ENCODE peak calls at places on chromosomes 2 and 18, in ten cellular contexts. E, F, K, C, M, T, O, P, X and Z are unnamed samples.

GRCh38 chr2:56522605-56523089 is 338.9 kb downstream of the CCDC85A start:
- DNase-seq in T (peak; percentile 57), O (no peak), P (peak; percentile 2), F (no peak), M (peak; percentile 33), K (peak; percentile 7), C (no peak), E (no peak), X (no peak), Z (no peak)

GRCh38 chr2:161238559-161239415 is 69.4 kb upstream of the PSMD14 start:
- DNase-seq in T (peak; percentile 48), M (peak; percentile 45), C (peak; percentile 93), O (no peak), P (peak; percentile 23), K (peak; percentile 69), E (no peak), X (peak; percentile 90), F (peak; percentile 53), Z (no peak)

GRCh38 chr2:205675861-205676516 is 6.3 kb upstream of the NRP2 start:
- DNase-seq in F (peak; percentile 63), E (no peak), O (peak; percentile 8), X (peak; percentile 51), M (peak; percentile 80), T (no peak), C (no peak), P (peak; percentile 85), K (no peak), Z (no peak)

GRCh38 chr18:56000041-56000440 is 412.0 kb upstream of the TCF4 start:
- DNase-seq in P (no peak), O (no peak), M (peak; percentile 81), K (no peak), F (no peak), C (no peak), T (no peak), E (no peak), X (no peak), Z (no peak)

GRCh38 chr2:112465373-112465772 is 16.6 kb upstream of the TTL start:
- DNase-seq in K (no peak), C (no peak), E (no peak), X (peak; percentile 52), P (peak; percentile 17), M (peak; percentile 32), T (no peak), O (peak; percentile 23), F (no peak), Z (no peak)

GRCh38 chr2:84388921-84389490 is 70.1 kb downstream of the SUCLG1 start:
- DNase-seq in E (no peak), M (no peak), O (no peak), C (no peak), P (no peak), X (no peak), K (no peak), T (no peak), F (no peak), Z (no peak)

GRCh38 chr18:28087173-28087563 is 89.8 kb downstream of the CDH2 start:
- DNase-seq in E (no peak), C (no peak), X (no peak), T (no peak), K (peak; percentile 29), O (no peak), F (no peak), M (no peak), P (no peak), Z (no peak)

GRCh38 chr18:51480562-51481261 is 283.2 kb upstream of the MEX3C start:
- DNase-seq in O (no peak), C (no peak), K (no peak), P (no peak), X (no peak), M (no peak), E (no peak), F (no peak), T (no peak), Z (no peak)

GRCh38 chr2:240857039-240858008 is 11.3 kb upstream of the AGXT start:
- DNase-seq in K (no peak), P (no peak), X (peak; percentile 42), F (no peak), T (no peak), C (peak; percentile 36), M (no peak), O (no peak), E (no peak), Z (no peak)

GRCh38 chr2:119795309-119796303 is 35.9 kb downstream of the PTPN4 start:
- DNase-seq in M (no peak), O (no peak), C (no peak), F (no peak), E (no peak), K (no peak), T (no peak), X (peak; percentile 29), P (no peak), Z (no peak)

DNA sequence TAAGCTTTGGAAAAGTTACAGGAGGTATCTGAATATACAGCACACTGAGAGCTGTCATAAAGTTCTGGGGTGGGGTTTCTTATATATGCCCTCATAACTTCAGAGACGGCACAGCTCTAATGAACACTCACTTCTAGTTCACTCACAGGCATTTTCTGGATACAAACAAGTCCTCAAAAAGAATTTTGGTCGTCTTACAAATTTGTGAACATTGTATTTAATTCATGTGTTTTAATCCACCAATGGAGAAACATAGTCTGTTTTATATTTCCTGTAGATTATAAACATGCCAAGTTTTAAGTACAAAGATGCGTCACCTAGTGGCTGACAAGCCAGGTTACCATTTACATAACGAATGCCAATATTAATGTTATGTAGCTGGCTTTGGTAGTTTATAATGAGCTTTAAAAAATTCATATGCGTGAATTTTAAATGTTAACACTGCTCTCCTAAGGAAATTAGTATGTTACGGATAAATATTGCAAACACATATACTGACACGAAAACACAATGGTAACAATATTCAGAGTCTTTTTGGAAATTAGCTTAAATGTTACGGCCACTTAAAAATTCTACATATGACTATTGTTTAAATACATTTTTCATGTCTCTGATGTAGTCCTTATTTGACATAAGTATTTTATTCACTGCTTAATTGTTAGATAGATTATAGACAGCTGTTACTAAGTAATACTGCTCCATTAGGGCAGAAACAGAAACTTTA is 2.5 kb downstream of the COL3A1 start:
- DNase-seq in K (no peak), O (peak; percentile 40), X (no peak), C (no peak), E (no peak), P (peak; percentile 81), F (no peak), T (no peak), M (peak; percentile 81), Z (no peak)
- H3K4me3 ChIP-seq in K (peak overlapping the region; percentile 53), O (no peak overlapping the region), X (no peak overlapping the region), C (peak overlapping the region; percentile 25), E (peak overlapping the region; percentile 60), P (peak overlapping the region; percentile 62), F (no peak overlapping the region), T (no peak overlapping the region), M (peak overlapping the region; percentile 80), Z (peak overlapping the region; percentile 69)

GRCh38 chr2:100894531-100895156 is 74.7 kb downstream of the NPAS2 start:
- DNase-seq in X (no peak), C (no peak), K (no peak), E (no peak), O (no peak), P (no peak), M (no peak), F (no peak), T (no peak), Z (no peak)
- H3K4me3 ChIP-seq in X (no peak overlapping the region), C (no peak overlapping the region), K (no peak overlapping the region), E (no peak overlapping the region), O (no peak overlapping the region), P (no peak overlapping the region), M (no peak overlapping the region), F (no peak overlapping the region), T (no peak overlapping the region), Z (no peak overlapping the region)

GRCh38 chr2:44746367-44746766 is 195.1 kb upstream of the SIX3 start:
- DNase-seq in T (no peak), C (no peak), X (no peak), O (no peak), E (no peak), P (no peak), K (no peak), F (no peak), M (no peak), Z (no peak)

GRCh38 chr2:44747794-44748193 is 193.7 kb upstream of the SIX3 start:
- DNase-seq in K (no peak), O (no peak), E (no peak), C (no peak), T (no peak), P (no peak), X (no peak), M (no peak), F (no peak), Z (no peak)

GRCh38 chr2:44753552-44754285 is 187.8 kb upstream of the SIX3 start:
- DNase-seq in O (peak; percentile 4), E (no peak), T (no peak), K (no peak), C (no peak), P (no peak), M (peak; percentile 85), F (no peak), X (no peak), Z (no peak)

GRCh38 chr2:44746856-44747612 is 194.5 kb upstream of the SIX3 start:
- DNase-seq in K (no peak), O (no peak), C (no peak), X (no peak), F (peak; percentile 64), P (no peak), M (no peak), T (no peak), E (no peak), Z (no peak)

DNA sequence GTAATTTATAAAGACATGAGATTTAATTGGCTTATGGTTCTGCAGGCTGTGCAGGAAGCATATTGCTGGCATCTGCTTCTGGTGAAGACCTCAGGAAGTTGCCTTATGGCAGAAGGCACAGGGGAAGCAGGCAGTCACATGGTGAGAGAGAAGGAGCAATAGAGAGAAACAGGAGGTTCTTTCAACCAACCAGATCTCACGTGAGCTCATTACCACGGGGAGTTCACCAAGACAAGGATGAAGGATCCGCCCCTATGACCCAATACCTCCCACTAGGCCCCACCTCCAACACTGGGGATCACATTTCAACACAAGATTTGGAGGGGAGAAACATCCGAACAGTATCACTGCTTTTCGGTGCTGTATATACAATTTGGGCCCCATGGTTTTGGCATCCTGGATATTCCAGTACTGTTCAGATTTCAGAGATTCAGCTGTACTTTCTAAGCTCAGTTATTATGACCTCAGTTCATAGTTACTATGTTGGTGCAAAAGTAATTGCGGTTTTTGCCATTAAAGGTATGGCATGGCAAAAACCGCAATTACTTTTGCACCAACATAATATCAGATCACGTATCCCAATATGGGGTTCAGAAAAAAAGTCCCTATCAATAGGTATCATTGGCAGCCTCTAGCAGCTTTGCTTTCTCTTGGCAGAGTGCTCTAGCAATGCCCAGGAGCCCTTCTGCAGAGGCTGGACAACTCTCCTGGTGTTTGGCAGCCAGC is 189.6 kb upstream of the SIX3 start:
- DNase-seq in M (no peak), K (no peak), T (no peak), C (no peak), F (no peak), P (no peak), O (peak; percentile 6), E (no peak), X (peak; percentile 48), Z (no peak)
- H3K4me3 ChIP-seq in M (no peak overlapping the region), K (no peak overlapping the region), T (no peak overlapping the region), C (no peak overlapping the region), F (no peak overlapping the region), P (no peak overlapping the region), O (no peak overlapping the region), E (no peak overlapping the region), X (no peak overlapping the region), Z (no peak overlapping the region)

DNA sequence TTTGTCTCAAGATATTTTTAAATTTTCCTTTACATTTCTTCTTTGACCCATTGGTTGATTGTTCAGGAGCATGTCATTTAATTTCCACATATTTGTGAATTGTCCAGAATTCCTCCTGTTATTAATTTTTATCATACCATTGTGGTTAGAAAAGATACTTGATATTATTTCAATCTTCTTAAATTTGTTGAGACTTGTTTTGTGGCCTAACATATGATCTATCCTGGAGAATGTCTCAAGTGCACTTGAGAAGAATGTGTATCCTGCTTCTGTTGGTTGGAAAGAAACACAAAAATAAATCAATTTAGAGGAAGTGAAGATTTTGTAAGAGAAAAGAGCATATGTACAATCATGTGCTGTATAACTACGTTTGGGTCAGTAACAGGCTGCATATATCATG is 118.5 kb upstream of the CDC42EP3 start:
- DNase-seq in M (peak; percentile 89), T (no peak), X (no peak), F (peak; percentile 68), C (no peak), P (peak; percentile 52), E (no peak), O (no peak), K (no peak), Z (no peak)
- H3K4me3 ChIP-seq in M (no peak overlapping the region), T (no peak overlapping the region), X (no peak overlapping the region), F (no peak overlapping the region), C (no peak overlapping the region), P (no peak overlapping the region), E (no peak overlapping the region), O (no peak overlapping the region), K (no peak overlapping the region), Z (no peak overlapping the region)